ENCODE peak calls at places on chromosomes 12 and 14, in ten cellular contexts. One of them, this sample, is unnamed.

GRCh38 chr12:5114436-5114835 is 70.8 kb downstream of the KCNA5 start:
- DNase-seq in CD8-positive, alpha-beta T cell: no peak
- DNase-seq in astrocyte: no peak
- DNase-seq in choroid plexus epithelial cell: peak; percentile 15
- DNase-seq in A549: no peak
- DNase-seq in HepG2: no peak
- DNase-seq in cardiac fibroblast: peak; percentile 20
- DNase-seq in AG10803: no peak
- DNase-seq in GM20000: no peak
- DNase-seq in left ventricle myocardium inferior: no peak
- DNase-seq in this sample: no peak

GRCh38 chr14:23828611-23829010 is 125.0 kb upstream of the DHRS4 start:
- DNase-seq in CD8-positive, alpha-beta T cell: no peak
- DNase-seq in astrocyte: no peak
- DNase-seq in choroid plexus epithelial cell: no peak
- DNase-seq in A549: no peak
- DNase-seq in HepG2: no peak
- DNase-seq in cardiac fibroblast: no peak
- DNase-seq in AG10803: no peak
- DNase-seq in GM20000: no peak
- DNase-seq in left ventricle myocardium inferior: no peak
- DNase-seq in this sample: no peak

GRCh38 chr12:127655691-127656090 is 611.3 kb upstream of the TMEM132C start:
- DNase-seq in CD8-positive, alpha-beta T cell: no peak
- DNase-seq in astrocyte: peak; percentile 97
- DNase-seq in choroid plexus epithelial cell: peak; percentile 3
- DNase-seq in A549: no peak
- DNase-seq in HepG2: no peak
- DNase-seq in cardiac fibroblast: peak; percentile 10
- DNase-seq in AG10803: peak; percentile 89
- DNase-seq in GM20000: no peak
- DNase-seq in left ventricle myocardium inferior: no peak
- DNase-seq in this sample: no peak

GRCh38 chr12:110149104-110149660 is 25.0 kb downstream of the IFT81 start:
- DNase-seq in CD8-positive, alpha-beta T cell: no peak
- DNase-seq in astrocyte: no peak
- DNase-seq in choroid plexus epithelial cell: no peak
- DNase-seq in A549: no peak
- DNase-seq in HepG2: no peak
- DNase-seq in cardiac fibroblast: no peak
- DNase-seq in AG10803: no peak
- DNase-seq in GM20000: no peak
- DNase-seq in left ventricle myocardium inferior: no peak
- DNase-seq in this sample: no peak

GRCh38 chr12:94534761-94535613 is 75.3 kb upstream of the CEP83 start:
- DNase-seq in CD8-positive, alpha-beta T cell: no peak
- DNase-seq in astrocyte: no peak
- DNase-seq in choroid plexus epithelial cell: no peak
- DNase-seq in A549: no peak
- DNase-seq in HepG2: no peak
- DNase-seq in cardiac fibroblast: no peak
- DNase-seq in AG10803: no peak
- DNase-seq in GM20000: no peak
- DNase-seq in left ventricle myocardium inferior: no peak
- DNase-seq in this sample: no peak

GRCh38 chr14:103808403-103809001 is 38.9 kb downstream of the PPP1R13B start:
- DNase-seq in CD8-positive, alpha-beta T cell: peak; percentile 68
- DNase-seq in astrocyte: peak; percentile 44
- DNase-seq in choroid plexus epithelial cell: peak; percentile 82
- DNase-seq in A549: peak; percentile 55
- DNase-seq in HepG2: peak; percentile 58
- DNase-seq in cardiac fibroblast: peak; percentile 79
- DNase-seq in AG10803: peak; percentile 71
- DNase-seq in GM20000: peak; percentile 52
- DNase-seq in left ventricle myocardium inferior: peak; percentile 71
- DNase-seq in this sample: peak; percentile 84

GRCh38 chr12:109714141-109714912 is 702 bp downstream of the FAM222A start:
- DNase-seq in CD8-positive, alpha-beta T cell: peak; percentile 52
- DNase-seq in astrocyte: peak; percentile 12
- DNase-seq in choroid plexus epithelial cell: peak; percentile 56
- DNase-seq in A549: peak; percentile 72
- DNase-seq in HepG2: peak; percentile 50
- DNase-seq in cardiac fibroblast: peak; percentile 42
- DNase-seq in AG10803: peak; percentile 9
- DNase-seq in GM20000: peak; percentile 80
- DNase-seq in left ventricle myocardium inferior: peak; percentile 73
- DNase-seq in this sample: peak; percentile 86

GRCh38 chr12:127559349-127560040 is 707.5 kb upstream of the TMEM132C start:
- DNase-seq in CD8-positive, alpha-beta T cell: peak; percentile 21
- DNase-seq in astrocyte: peak; percentile 99
- DNase-seq in choroid plexus epithelial cell: peak; percentile 96
- DNase-seq in A549: no peak
- DNase-seq in HepG2: no peak
- DNase-seq in cardiac fibroblast: peak; percentile 96
- DNase-seq in AG10803: peak; percentile 98
- DNase-seq in GM20000: no peak
- DNase-seq in left ventricle myocardium inferior: peak; percentile 15
- DNase-seq in this sample: no peak

GRCh38 chr14:34099630-34100029 is 148.8 kb upstream of the EGLN3 start:
- DNase-seq in CD8-positive, alpha-beta T cell: no peak
- DNase-seq in astrocyte: no peak
- DNase-seq in choroid plexus epithelial cell: no peak
- DNase-seq in A549: no peak
- DNase-seq in HepG2: no peak
- DNase-seq in cardiac fibroblast: no peak
- DNase-seq in AG10803: no peak
- DNase-seq in GM20000: no peak
- DNase-seq in left ventricle myocardium inferior: no peak
- DNase-seq in this sample: no peak

GRCh38 chr12:127162902-127163301 is 1104.1 kb upstream of the TMEM132C start:
- DNase-seq in CD8-positive, alpha-beta T cell: peak; percentile 45
- DNase-seq in astrocyte: peak; percentile 80
- DNase-seq in choroid plexus epithelial cell: peak; percentile 78
- DNase-seq in A549: no peak
- DNase-seq in HepG2: no peak
- DNase-seq in cardiac fibroblast: peak; percentile 83
- DNase-seq in AG10803: peak; percentile 74
- DNase-seq in GM20000: no peak
- DNase-seq in left ventricle myocardium inferior: no peak
- DNase-seq in this sample: peak; percentile 20

GRCh38 chr14:34935552-34935951 is 47.2 kb upstream of the SRP54 start:
- DNase-seq in CD8-positive, alpha-beta T cell: no peak
- DNase-seq in astrocyte: no peak
- DNase-seq in choroid plexus epithelial cell: no peak
- DNase-seq in A549: no peak
- DNase-seq in HepG2: peak; percentile 33
- DNase-seq in cardiac fibroblast: no peak
- DNase-seq in AG10803: no peak
- DNase-seq in GM20000: no peak
- DNase-seq in left ventricle myocardium inferior: no peak
- DNase-seq in this sample: no peak

GRCh38 chr14:65038966-65039365 is 52.3 kb downstream of the FNTB start:
- DNase-seq in CD8-positive, alpha-beta T cell: no peak
- DNase-seq in astrocyte: no peak
- DNase-seq in choroid plexus epithelial cell: no peak
- DNase-seq in A549: no peak
- DNase-seq in HepG2: no peak
- DNase-seq in cardiac fibroblast: no peak
- DNase-seq in AG10803: no peak
- DNase-seq in GM20000: no peak
- DNase-seq in left ventricle myocardium inferior: no peak
- DNase-seq in this sample: no peak

GRCh38 chr14:86057018-86057667 is 527.2 kb downstream of the FLRT2 start:
- DNase-seq in CD8-positive, alpha-beta T cell: peak; percentile 31
- DNase-seq in astrocyte: no peak
- DNase-seq in choroid plexus epithelial cell: peak; percentile 62
- DNase-seq in A549: no peak
- DNase-seq in HepG2: peak; percentile 6
- DNase-seq in cardiac fibroblast: peak; percentile 47
- DNase-seq in AG10803: peak; percentile 23
- DNase-seq in GM20000: peak; percentile 12
- DNase-seq in left ventricle myocardium inferior: no peak
- DNase-seq in this sample: no peak

GRCh38 chr12:119247720-119248043 is 69.0 kb downstream of the HSPB8 start:
- DNase-seq in CD8-positive, alpha-beta T cell: no peak
- DNase-seq in astrocyte: no peak
- DNase-seq in choroid plexus epithelial cell: no peak
- DNase-seq in A549: no peak
- DNase-seq in HepG2: no peak
- DNase-seq in cardiac fibroblast: no peak
- DNase-seq in AG10803: no peak
- DNase-seq in GM20000: no peak
- DNase-seq in left ventricle myocardium inferior: no peak
- DNase-seq in this sample: no peak
- TF ChIP-seq CTCF in CD8-positive, alpha-beta T cell: no peak
- TF ChIP-seq CTCF in astrocyte: no peak
- TF ChIP-seq CTCF in choroid plexus epithelial cell: no peak
- TF ChIP-seq CTCF in A549: no peak
- TF ChIP-seq CTCF in HepG2: no peak
- TF ChIP-seq CTCF in cardiac fibroblast: no peak
- TF ChIP-seq CTCF in AG10803: no peak
- TF ChIP-seq CTCF in GM20000: no peak
- TF ChIP-seq CTCF in left ventricle myocardium inferior: no peak
- TF ChIP-seq CTCF in this sample: no peak

DNA sequence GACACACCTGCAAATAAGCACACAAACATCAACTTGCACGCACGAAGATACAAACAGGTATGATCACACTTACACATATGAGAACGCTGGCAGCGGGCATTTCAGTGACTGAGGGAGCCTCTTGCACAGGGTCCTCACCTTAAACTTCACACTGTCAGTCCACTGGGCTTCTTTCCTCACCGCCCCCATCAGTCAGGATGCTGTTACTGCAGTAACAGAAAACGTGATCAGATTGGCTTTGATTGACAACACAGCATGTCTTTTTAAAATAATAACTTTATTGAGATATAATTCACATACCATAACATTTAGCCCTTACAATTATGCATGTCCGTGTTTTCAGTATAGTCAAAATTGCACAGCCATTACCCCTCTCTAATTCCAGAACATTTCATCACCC is 8.2 kb downstream of the CCDC197 start:
- DNase-seq in CD8-positive, alpha-beta T cell: no peak
- DNase-seq in astrocyte: no peak
- DNase-seq in choroid plexus epithelial cell: peak; percentile 27
- DNase-seq in A549: no peak
- DNase-seq in HepG2: no peak
- DNase-seq in cardiac fibroblast: no peak
- DNase-seq in AG10803: no peak
- DNase-seq in GM20000: no peak
- DNase-seq in left ventricle myocardium inferior: no peak
- DNase-seq in this sample: no peak
- TF ChIP-seq CTCF in CD8-positive, alpha-beta T cell: peak; percentile 46
- TF ChIP-seq CTCF in astrocyte: peak; percentile 35
- TF ChIP-seq CTCF in choroid plexus epithelial cell: peak; percentile 62
- TF ChIP-seq CTCF in A549: no peak
- TF ChIP-seq CTCF in HepG2: peak; percentile 45
- TF ChIP-seq CTCF in cardiac fibroblast: peak; percentile 39
- TF ChIP-seq CTCF in AG10803: peak; percentile 50
- TF ChIP-seq CTCF in GM20000: peak; percentile 35
- TF ChIP-seq CTCF in left ventricle myocardium inferior: peak; percentile 46
- TF ChIP-seq CTCF in this sample: no peak

GRCh38 chr14:95174184-95174804 is 17.0 kb upstream of the DICER1 start:
- DNase-seq in CD8-positive, alpha-beta T cell: no peak
- DNase-seq in astrocyte: no peak
- DNase-seq in choroid plexus epithelial cell: peak; percentile 70
- DNase-seq in A549: no peak
- DNase-seq in HepG2: no peak
- DNase-seq in cardiac fibroblast: peak; percentile 60
- DNase-seq in AG10803: peak; percentile 17
- DNase-seq in GM20000: no peak
- DNase-seq in left ventricle myocardium inferior: no peak
- DNase-seq in this sample: no peak
- TF ChIP-seq CTCF in CD8-positive, alpha-beta T cell: no peak
- TF ChIP-seq CTCF in astrocyte: peak; percentile 10
- TF ChIP-seq CTCF in choroid plexus epithelial cell: peak; percentile 59
- TF ChIP-seq CTCF in A549: peak; percentile 37
- TF ChIP-seq CTCF in HepG2: no peak
- TF ChIP-seq CTCF in cardiac fibroblast: peak; percentile 20
- TF ChIP-seq CTCF in AG10803: peak; percentile 36
- TF ChIP-seq CTCF in GM20000: no peak
- TF ChIP-seq CTCF in left ventricle myocardium inferior: peak; percentile 58
- TF ChIP-seq CTCF in this sample: peak; percentile 9

DNA sequence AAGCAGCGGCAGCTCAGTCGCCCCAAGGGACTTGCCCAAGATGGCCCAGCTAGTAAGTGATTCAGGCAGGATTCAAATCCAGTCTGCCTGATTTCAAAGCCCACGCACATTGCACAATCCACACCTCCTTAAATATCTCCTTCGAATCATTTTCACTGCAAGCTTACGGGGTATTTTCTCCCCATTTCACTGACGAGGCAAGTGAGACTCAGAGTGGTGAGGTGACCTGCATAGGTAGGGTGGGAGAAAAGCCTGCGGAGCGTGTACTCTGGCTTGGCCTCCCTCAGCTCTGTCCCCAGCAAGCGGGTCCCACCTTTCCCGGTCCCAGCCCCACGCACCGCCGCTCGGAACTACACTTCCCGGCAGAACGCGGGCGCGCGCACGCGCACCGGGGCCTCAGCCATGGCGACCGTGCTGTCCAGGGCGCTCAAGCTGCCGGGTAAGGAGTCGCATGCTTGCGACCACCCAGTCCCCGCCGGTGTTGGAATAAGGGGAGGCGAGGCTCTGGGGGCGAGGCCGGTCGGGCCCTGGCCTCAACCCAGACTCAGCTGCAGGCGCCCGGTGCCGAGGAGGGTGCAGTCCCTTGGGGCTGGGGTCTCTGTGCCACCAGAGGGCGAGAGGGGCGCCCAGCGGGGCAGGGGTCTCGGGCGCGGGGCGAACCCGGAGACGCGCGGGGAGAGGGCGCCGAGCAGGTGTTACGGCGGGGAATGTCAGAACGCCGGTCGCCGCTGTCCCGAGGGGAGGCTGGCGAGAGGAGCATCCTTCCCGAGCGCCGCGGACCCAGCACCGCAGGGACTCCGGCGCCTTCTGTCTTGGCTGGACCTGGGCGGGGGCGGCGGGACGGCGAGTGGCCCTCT is at the start of gene FAM234B:
- DNase-seq in CD8-positive, alpha-beta T cell: peak; percentile 70
- DNase-seq in astrocyte: peak; percentile 44
- DNase-seq in choroid plexus epithelial cell: peak; percentile 64
- DNase-seq in A549: peak; percentile 88
- DNase-seq in HepG2: peak; percentile 40
- DNase-seq in cardiac fibroblast: peak; percentile 77
- DNase-seq in AG10803: peak; percentile 58
- DNase-seq in GM20000: peak; percentile 88
- DNase-seq in left ventricle myocardium inferior: peak; percentile 83
- DNase-seq in this sample: peak; percentile 89
- TF ChIP-seq CTCF in CD8-positive, alpha-beta T cell: peak; percentile 13
- TF ChIP-seq CTCF in astrocyte: no peak
- TF ChIP-seq CTCF in choroid plexus epithelial cell: no peak
- TF ChIP-seq CTCF in A549: peak; percentile 28
- TF ChIP-seq CTCF in HepG2: peak; percentile 74
- TF ChIP-seq CTCF in cardiac fibroblast: no peak
- TF ChIP-seq CTCF in AG10803: peak; percentile 11
- TF ChIP-seq CTCF in GM20000: no peak
- TF ChIP-seq CTCF in left ventricle myocardium inferior: peak; percentile 32
- TF ChIP-seq CTCF in this sample: no peak